ENCODE peak calls at places on chromosomes 7 and 10, in nine cellular contexts. B is CD8-positive, alpha-beta T cell; Q is cardiac fibroblast; O is Calu3; C is GM10248; F is cardiac muscle cell; P is progenitor cell of endocrine pancreas; U is fibroblast of the aortic adventitia; D is uterus. X is an unnamed sample.
A peak's percentile ranks its signal among the peaks of the same experiment; 100 is the strongest.

GRCh38 chr7:15765753-15766152 is 79.3 kb upstream of the MEOX2 start:
- DNase-seq in C (no peak), B (no peak), U (no peak), O (no peak), Q (no peak), P (no peak), F (no peak), D (no peak), X (no peak)

GRCh38 chr7:92608380-92609322 is 18.5 kb upstream of the FAM133B start:
- DNase-seq in Q (no peak), P (peak; percentile 46), D (peak; percentile 29), F (peak; percentile 73), O (no peak), C (no peak), U (no peak), B (no peak), X (no peak)

GRCh38 chr10:28558923-28559508 is 26.1 kb downstream of the WAC start:
- DNase-seq in C (no peak), F (peak; percentile 38), Q (no peak), D (no peak), B (no peak), P (no peak), O (no peak), U (no peak), X (no peak)

GRCh38 chr10:47031953-47032465 is 120.8 kb downstream of the PTPN20 start:
- DNase-seq in D (peak; percentile 37), B (no peak), F (no peak), O (no peak), C (no peak), P (no peak), Q (no peak), U (peak; percentile 63), X (peak; percentile 9)

GRCh38 chr7:123860848-123861247 is 15.9 kb downstream of the HYAL4 start:
- DNase-seq in Q (no peak), O (no peak), B (no peak), C (no peak), D (no peak), U (no peak), F (no peak), P (no peak), X (no peak)

GRCh38 chr7:97015279-97015678 is 9.4 kb downstream of the DLX5 start:
- DNase-seq in D (no peak), B (no peak), P (no peak), F (no peak), Q (no peak), O (no peak), U (no peak), C (no peak), X (no peak)

GRCh38 chr10:17219024-17219423 is 9.0 kb upstream of the VIM start:
- DNase-seq in U (peak; percentile 52), D (no peak), C (no peak), Q (peak; percentile 54), F (no peak), O (no peak), B (no peak), P (no peak), X (no peak)

GRCh38 chr7:36707465-36707864 is 16.8 kb downstream of the AOAH start:
- DNase-seq in P (no peak), F (no peak), B (no peak), D (no peak), U (no peak), O (no peak), C (no peak), Q (no peak), X (no peak)

GRCh38 chr10:32171213-32171612 is 115.0 kb upstream of the KIF5B start:
- DNase-seq in O (peak; percentile 73), Q (no peak), P (peak; percentile 11), C (no peak), F (no peak), D (no peak), U (no peak), B (no peak), X (no peak)

GRCh38 chr7:94300176-94300835 is 94.4 kb upstream of the COL1A2 start:
- DNase-seq in O (no peak), B (no peak), P (no peak), F (no peak), D (no peak), C (no peak), Q (no peak), U (peak; percentile 17), X (no peak)

GRCh38 chr10:59465089-59465488 is 102.7 kb upstream of the FAM13C start:
- DNase-seq in F (peak; percentile 13), O (peak; percentile 6), D (no peak), C (no peak), P (no peak), B (no peak), U (peak; percentile 77), Q (peak; percentile 69), X (no peak)

GRCh38 chr10:6115824-6116350 is 27.1 kb downstream of the RBM17 start:
- DNase-seq in P (no peak), O (no peak), D (no peak), U (no peak), C (no peak), F (no peak), Q (no peak), B (no peak), X (no peak)

GRCh38 chr10:75542902-75543301 is 111.5 kb downstream of the LRMDA start:
- DNase-seq in C (no peak), Q (peak; percentile 42), F (peak; percentile 34), U (peak; percentile 94), P (no peak), B (no peak), O (no peak), D (peak; percentile 82), X (no peak)

GRCh38 chr7:6496842-6497636 is 49.3 kb upstream of the DAGLB start:
- DNase-seq in Q (no peak), C (no peak), P (no peak), D (no peak), U (no peak), O (no peak), B (no peak), F (no peak), X (no peak)

GRCh38 chr7:158587425-158588084 is at the start of gene PTPRN2:
- DNase-seq in O (peak; percentile 76), Q (peak; percentile 76), C (peak; percentile 85), D (peak; percentile 57), F (peak; percentile 89), B (peak; percentile 10), P (peak; percentile 65), U (peak; percentile 39), X (peak; percentile 54)

GRCh38 chr10:23869548-23869947 is 339.4 kb upstream of the KIAA1217 start:
- DNase-seq in B (no peak), F (no peak), D (no peak), C (no peak), P (no peak), Q (no peak), O (no peak), U (no peak), X (no peak)

GRCh38 chr7:34073676-34074075 is 168.3 kb downstream of the BMPER start:
- DNase-seq in D (no peak), P (no peak), U (peak; percentile 78), O (no peak), F (no peak), Q (peak; percentile 60), C (no peak), B (no peak), X (no peak)

GRCh38 chr7:134539380-134540004 is 9.4 kb upstream of the AKR1B15 start:
- DNase-seq in F (no peak), U (no peak), O (no peak), B (no peak), Q (no peak), P (no peak), C (no peak), D (no peak), X (no peak)

GRCh38 chr7:134903073-134903790 is 83.1 kb upstream of the AGBL3 start:
- DNase-seq in Q (peak; percentile 48), D (no peak), F (no peak), B (no peak), C (no peak), O (no peak), U (no peak), P (no peak), X (no peak)

DNA sequence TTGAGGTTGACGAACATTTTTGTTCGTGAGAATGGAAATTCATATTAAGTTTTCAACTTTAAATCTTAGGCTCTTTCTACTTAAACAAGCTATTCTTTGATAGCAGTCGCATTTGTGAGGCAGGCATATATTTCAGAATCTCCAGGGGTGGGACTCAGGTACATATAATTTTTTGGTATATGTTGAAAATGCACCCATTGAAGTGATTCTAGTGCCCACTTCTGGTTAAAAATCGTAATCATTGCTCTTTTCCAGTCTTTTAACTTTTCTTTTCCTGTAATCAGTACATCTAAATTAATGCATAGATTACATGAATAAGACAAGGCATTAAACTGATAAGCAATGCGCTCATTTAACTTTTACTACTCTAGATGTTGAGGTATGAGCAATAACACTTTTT is 67.8 kb downstream of the ZNRF2 start:
- DNase-seq in F (no peak), U (no peak), D (no peak), O (no peak), C (no peak), B (no peak), P (no peak), Q (no peak), X (no peak)
- TF ChIP-seq CTCF in F (no peak), U (no peak), D (no peak), O (peak; percentile 6), C (peak; percentile 9), B (peak; percentile 51), P (no peak), Q (no peak), X (no peak)

DNA sequence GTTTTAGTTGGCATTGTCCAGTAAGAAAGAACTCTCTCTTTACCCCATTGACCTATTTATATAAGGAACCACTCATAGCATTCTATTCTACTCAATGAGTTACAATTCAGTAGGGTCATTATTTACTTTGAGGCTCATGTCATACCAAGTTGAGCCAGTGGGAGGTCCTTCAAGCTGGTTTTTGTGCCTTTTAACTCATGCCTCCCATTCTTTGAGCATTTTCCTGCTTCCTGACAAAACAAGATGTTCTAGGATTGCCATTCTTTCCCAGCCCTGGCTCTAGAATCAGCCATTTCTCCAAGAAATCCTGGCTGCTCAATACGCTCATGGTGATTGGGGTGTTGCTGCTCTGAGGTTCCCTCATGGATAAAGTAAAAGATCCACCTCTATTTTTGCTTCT is 250.1 kb downstream of the ABCA13 start:
- DNase-seq in B (no peak), Q (no peak), O (no peak), F (no peak), C (no peak), U (no peak), D (no peak), P (no peak), X (no peak)
- TF ChIP-seq CTCF in B (no peak), Q (peak; percentile 10), O (no peak), F (no peak), C (no peak), U (no peak), D (no peak), P (no peak), X (no peak)

GRCh38 chr7:127158659-127159058 is 94.1 kb downstream of the GRM8 start:
- DNase-seq in C (peak; percentile 16), O (no peak), D (no peak), P (no peak), U (no peak), Q (no peak), F (peak; percentile 10), B (no peak), X (no peak)
- TF ChIP-seq CTCF in C (peak; percentile 52), O (peak; percentile 21), D (no peak), P (peak; percentile 38), U (no peak), Q (no peak), F (no peak), B (peak; percentile 12), X (no peak)

GRCh38 chr10:91135113-91135512 is 85.3 kb upstream of the PCGF5 start:
- DNase-seq in P (no peak), B (no peak), U (no peak), D (no peak), O (no peak), Q (no peak), F (no peak), C (no peak), X (no peak)
- TF ChIP-seq CTCF in P (no peak), B (no peak), U (no peak), D (no peak), O (no peak), Q (no peak), F (no peak), C (no peak), X (no peak)

X was measured in activated B cell treated with CpG ODN at 0.5 μM for 24 hours.